ENCODE peak calls at places on chromosomes 13 and 19, in six cellular contexts. L is HFF-Myc; O is NCI-H2171; E is choroid plexus epithelial cell; P is left ventricle myocardium inferior; F is stimulated activated CD4-positive, alpha-beta T cell treated with anti-CD3 and anti-CD28 coated beads, Interleukin-12 subunit alpha, Interleukin-12 subunit beta, amount 100 ng/mL, for 24 hours. H is an unnamed sample.

GRCh38 chr19:47637550-47637949 is 28.6 kb downstream of the BICRA start:
- DNase-seq in E (peak), P (no peak), L (no peak), F (no peak), O (no peak), H (no peak)

GRCh38 chr13:94433055-94433947 is 46.2 kb downstream of the DCT start:
- DNase-seq in O (peak), L (no peak), E (no peak), P (no peak), F (no peak), H (no peak)

GRCh38 chr19:38434549-38435051 is 1.1 kb downstream of the RYR1 start:
- DNase-seq in O (no peak), E (no peak), P (peak), F (no peak), L (no peak), H (no peak)

GRCh38 chr19:33872445-33873320 is 76.0 kb downstream of the KCTD15 start:
- DNase-seq in P (no peak), O (no peak), F (no peak), L (no peak), E (no peak), H (no peak)

GRCh38 chr19:18775586-18776287 is 15.4 kb downstream of the COMP start:
- DNase-seq in F (no peak), P (no peak), L (no peak), E (peak), O (no peak), H (no peak)

GRCh38 chr13:42574011-42574410 is at the start of gene TNFSF11:
- DNase-seq in P (no peak), L (no peak), O (no peak), F (no peak), E (peak), H (no peak)

GRCh38 chr19:33503791-33504444 is 17.7 kb downstream of the PEPD start:
- DNase-seq in F (no peak), L (no peak), O (no peak), P (no peak), E (no peak), H (no peak)

GRCh38 chr19:37997911-37998344 is 90.9 kb downstream of the SIPA1L3 start:
- DNase-seq in P (no peak), L (peak), O (no peak), E (peak), F (no peak), H (no peak)

GRCh38 chr13:33109801-33110200 is 93.6 kb downstream of the KL start:
- DNase-seq in L (no peak), F (no peak), P (no peak), O (no peak), E (no peak), H (no peak)

GRCh38 chr13:111219950-111220349 is 100.5 kb upstream of the TEX29 start:
- DNase-seq in F (no peak), E (no peak), P (no peak), O (no peak), L (no peak), H (no peak)

GRCh38 chr13:33545492-33545891 is 259.9 kb upstream of the STARD13 start:
- DNase-seq in F (no peak), E (no peak), L (no peak), O (no peak), P (no peak), H (no peak)

GRCh38 chr19:17872251-17873001 is 681 bp downstream of the SLC5A5 start:
- DNase-seq in E (no peak), L (no peak), P (no peak), O (no peak), F (no peak), H (no peak)

GRCh38 chr13:97659602-97660001 is 225.6 kb downstream of the RAP2A start:
- DNase-seq in E (peak), L (no peak), P (no peak), O (no peak), F (no peak), H (no peak)

GRCh38 chr19:1173160-1173844 is 766 bp downstream of the SBNO2 start:
- DNase-seq in E (no peak), L (no peak), P (no peak), F (no peak), O (no peak), H (no peak)

GRCh38 chr19:3146677-3147100 is 10.9 kb downstream of the GNA15 start:
- DNase-seq in F (peak), L (no peak), E (no peak), P (no peak), O (no peak), H (no peak)

GRCh38 chr19:16441661-16442071 is 30.1 kb downstream of the EPS15L1 start:
- DNase-seq in P (no peak), E (peak), L (no peak), O (no peak), F (no peak), H (no peak)

GRCh38 chr19:10742494-10742893 is 24.6 kb downstream of the DNM2 start:
- DNase-seq in E (no peak), P (no peak), L (no peak), O (no peak), F (no peak), H (no peak)

GRCh38 chr13:38888309-38888708 is 102.3 kb downstream of the STOML3 start:
- DNase-seq in P (no peak), L (peak), O (no peak), F (no peak), E (peak), H (no peak)

GRCh38 chr19:14735915-14736314 is 42.4 kb downstream of the ADGRE2 start:
- DNase-seq in O (no peak), F (no peak), P (no peak), E (no peak), L (no peak), H (no peak)

GRCh38 chr13:49183672-49184315 is 36.3 kb upstream of the MLNR start:
- DNase-seq in O (no peak), E (no peak), F (no peak), P (no peak), L (no peak), H (no peak)

GRCh38 chr19:47436712-47437401 is 17.5 kb upstream of the MEIS3 start:
- DNase-seq in E (peak), O (peak), L (no peak), F (peak), P (peak), H (peak)

GRCh38 chr13:48333976-48334375 is 30.4 kb downstream of the RB1 start:
- DNase-seq in E (peak), P (no peak), O (no peak), L (no peak), F (no peak), H (no peak)

GRCh38 chr19:55223291-55224037 is 5.1 kb downstream of the TMEM86B start:
- DNase-seq in L (no peak), F (no peak), O (no peak), E (no peak), P (no peak), H (no peak)

GRCh38 chr13:111668451-111668850 is 348.0 kb downstream of the TEX29 start:
- DNase-seq in P (no peak), L (no peak), E (no peak), O (no peak), F (no peak), H (no peak)

GRCh38 chr13:96229356-96229755 is 139.4 kb downstream of the HS6ST3 start:
- DNase-seq in F (no peak), E (peak), P (no peak), L (no peak), O (no peak), H (no peak)

GRCh38 chr13:57314897-57315520 is 148.0 kb downstream of the PRR20E start:
- DNase-seq in L (no peak), F (no peak), O (no peak), P (no peak), E (no peak), H (no peak)

GRCh38 chr13:68257111-68257842 is 1027.1 kb upstream of the PCDH9 start:
- DNase-seq in F (no peak), E (peak), L (no peak), P (no peak), O (no peak), H (no peak)

GRCh38 chr13:27131202-27131623 is 40.4 kb downstream of the USP12 start:
- DNase-seq in O (no peak), P (no peak), L (no peak), E (peak), F (peak), H (no peak)

GRCh38 chr19:42563352-42564210 is 31.1 kb downstream of the CEACAM8 start:
- DNase-seq in P (no peak), O (peak), E (peak), F (no peak), L (peak), H (peak)

GRCh38 chr19:4730740-4731171 is 7.1 kb upstream of the DPP9 start:
- DNase-seq in L (no peak), P (no peak), F (peak), E (no peak), O (no peak), H (no peak)

GRCh38 chr19:6424190-6424938 is at the start of gene KHSRP:
- DNase-seq in P (no peak), O (peak), E (no peak), L (no peak), F (no peak), H (no peak)

H was measured in DMS 273 treated with DMSO at 0.1 percent for 48 hours.